ENCODE peak calls at places on chromosomes 11 and 22, in ten cellular contexts. One of them, this sample, is unnamed.

GRCh38 chr11:70575396-70576060 is 177.2 kb downstream of the CTTN start:
- DNase-seq in mucosa of descending colon: peak
- DNase-seq in adrenal gland: no peak
- DNase-seq in fibroblast of villous mesenchyme: no peak
- DNase-seq in astrocyte of the spinal cord: no peak
- DNase-seq in cardiac fibroblast: no peak
- DNase-seq in sigmoid colon: peak
- DNase-seq in right atrium auricular region: no peak
- DNase-seq in spleen: peak
- DNase-seq in PC-3: no peak
- DNase-seq in this sample: no peak

GRCh38 chr11:37560346-37560745 is 962.3 kb upstream of the RAG2 start:
- DNase-seq in mucosa of descending colon: no peak
- DNase-seq in right atrium auricular region: no peak
- DNase-seq in cardiac fibroblast: no peak
- DNase-seq in spleen: no peak
- DNase-seq in adrenal gland: no peak
- DNase-seq in fibroblast of villous mesenchyme: no peak
- DNase-seq in PC-3: peak
- DNase-seq in astrocyte of the spinal cord: no peak
- DNase-seq in sigmoid colon: no peak
- DNase-seq in this sample: no peak

GRCh38 chr11:57219021-57219627 is 17.9 kb downstream of the APLNR start:
- DNase-seq in astrocyte of the spinal cord: no peak
- DNase-seq in sigmoid colon: no peak
- DNase-seq in adrenal gland: no peak
- DNase-seq in cardiac fibroblast: no peak
- DNase-seq in mucosa of descending colon: no peak
- DNase-seq in PC-3: no peak
- DNase-seq in right atrium auricular region: peak
- DNase-seq in fibroblast of villous mesenchyme: peak
- DNase-seq in spleen: no peak
- DNase-seq in this sample: peak

GRCh38 chr22:32823024-32823730 is 21.7 kb downstream of the TIMP3 start:
- DNase-seq in sigmoid colon: peak
- DNase-seq in fibroblast of villous mesenchyme: no peak
- DNase-seq in spleen: no peak
- DNase-seq in astrocyte of the spinal cord: peak
- DNase-seq in PC-3: peak
- DNase-seq in cardiac fibroblast: peak
- DNase-seq in right atrium auricular region: no peak
- DNase-seq in adrenal gland: peak
- DNase-seq in mucosa of descending colon: no peak
- DNase-seq in this sample: no peak

GRCh38 chr22:31871475-31871874 is 72.9 kb upstream of the YWHAH start:
- DNase-seq in spleen: peak
- DNase-seq in PC-3: no peak
- DNase-seq in sigmoid colon: no peak
- DNase-seq in right atrium auricular region: no peak
- DNase-seq in cardiac fibroblast: no peak
- DNase-seq in adrenal gland: no peak
- DNase-seq in mucosa of descending colon: no peak
- DNase-seq in astrocyte of the spinal cord: no peak
- DNase-seq in fibroblast of villous mesenchyme: no peak
- DNase-seq in this sample: no peak

GRCh38 chr22:47164514-47165337 is 402.3 kb downstream of the TBC1D22A start:
- DNase-seq in fibroblast of villous mesenchyme: no peak
- DNase-seq in mucosa of descending colon: no peak
- DNase-seq in right atrium auricular region: no peak
- DNase-seq in PC-3: no peak
- DNase-seq in spleen: peak
- DNase-seq in cardiac fibroblast: no peak
- DNase-seq in astrocyte of the spinal cord: no peak
- DNase-seq in adrenal gland: peak
- DNase-seq in sigmoid colon: peak
- DNase-seq in this sample: no peak

GRCh38 chr11:71215372-71215965 is 36.9 kb downstream of the SHANK2 start:
- DNase-seq in sigmoid colon: peak
- DNase-seq in fibroblast of villous mesenchyme: no peak
- DNase-seq in adrenal gland: no peak
- DNase-seq in astrocyte of the spinal cord: no peak
- DNase-seq in spleen: peak
- DNase-seq in mucosa of descending colon: peak
- DNase-seq in right atrium auricular region: no peak
- DNase-seq in cardiac fibroblast: no peak
- DNase-seq in PC-3: no peak
- DNase-seq in this sample: no peak

GRCh38 chr22:49295465-49295743 is 532.3 kb downstream of the BRD1 start:
- DNase-seq in cardiac fibroblast: no peak
- DNase-seq in astrocyte of the spinal cord: no peak
- DNase-seq in PC-3: no peak
- DNase-seq in sigmoid colon: no peak
- DNase-seq in spleen: peak
- DNase-seq in adrenal gland: no peak
- DNase-seq in mucosa of descending colon: no peak
- DNase-seq in fibroblast of villous mesenchyme: no peak
- DNase-seq in right atrium auricular region: peak
- DNase-seq in this sample: no peak

GRCh38 chr11:70637949-70638598 is 239.7 kb downstream of the CTTN start:
- DNase-seq in cardiac fibroblast: no peak
- DNase-seq in PC-3: no peak
- DNase-seq in sigmoid colon: no peak
- DNase-seq in right atrium auricular region: no peak
- DNase-seq in fibroblast of villous mesenchyme: no peak
- DNase-seq in mucosa of descending colon: no peak
- DNase-seq in spleen: no peak
- DNase-seq in adrenal gland: no peak
- DNase-seq in astrocyte of the spinal cord: no peak
- DNase-seq in this sample: no peak

GRCh38 chr11:111409915-111410314 is 30.8 kb upstream of the POU2AF1 start:
- DNase-seq in fibroblast of villous mesenchyme: no peak
- DNase-seq in astrocyte of the spinal cord: no peak
- DNase-seq in adrenal gland: no peak
- DNase-seq in mucosa of descending colon: no peak
- DNase-seq in spleen: no peak
- DNase-seq in PC-3: no peak
- DNase-seq in sigmoid colon: no peak
- DNase-seq in cardiac fibroblast: no peak
- DNase-seq in right atrium auricular region: no peak
- DNase-seq in this sample: no peak

GRCh38 chr11:81255905-81256304 is 1477.8 kb downstream of the FAM181B start:
- DNase-seq in spleen: no peak
- DNase-seq in sigmoid colon: no peak
- DNase-seq in mucosa of descending colon: no peak
- DNase-seq in cardiac fibroblast: no peak
- DNase-seq in PC-3: no peak
- DNase-seq in fibroblast of villous mesenchyme: no peak
- DNase-seq in astrocyte of the spinal cord: no peak
- DNase-seq in adrenal gland: no peak
- DNase-seq in right atrium auricular region: no peak
- DNase-seq in this sample: no peak

GRCh38 chr11:2903672-2904011 is 18.1 kb upstream of the CDKN1C start:
- DNase-seq in astrocyte of the spinal cord: no peak
- DNase-seq in cardiac fibroblast: no peak
- DNase-seq in mucosa of descending colon: peak
- DNase-seq in right atrium auricular region: no peak
- DNase-seq in sigmoid colon: no peak
- DNase-seq in spleen: no peak
- DNase-seq in adrenal gland: no peak
- DNase-seq in fibroblast of villous mesenchyme: no peak
- DNase-seq in PC-3: no peak
- DNase-seq in this sample: no peak

GRCh38 chr22:37211853-37212173 is 464 bp downstream of the SSTR3 start:
- DNase-seq in adrenal gland: peak
- DNase-seq in PC-3: no peak
- DNase-seq in mucosa of descending colon: no peak
- DNase-seq in cardiac fibroblast: no peak
- DNase-seq in right atrium auricular region: no peak
- DNase-seq in fibroblast of villous mesenchyme: no peak
- DNase-seq in sigmoid colon: peak
- DNase-seq in astrocyte of the spinal cord: no peak
- DNase-seq in spleen: no peak
- DNase-seq in this sample: no peak

DNA sequence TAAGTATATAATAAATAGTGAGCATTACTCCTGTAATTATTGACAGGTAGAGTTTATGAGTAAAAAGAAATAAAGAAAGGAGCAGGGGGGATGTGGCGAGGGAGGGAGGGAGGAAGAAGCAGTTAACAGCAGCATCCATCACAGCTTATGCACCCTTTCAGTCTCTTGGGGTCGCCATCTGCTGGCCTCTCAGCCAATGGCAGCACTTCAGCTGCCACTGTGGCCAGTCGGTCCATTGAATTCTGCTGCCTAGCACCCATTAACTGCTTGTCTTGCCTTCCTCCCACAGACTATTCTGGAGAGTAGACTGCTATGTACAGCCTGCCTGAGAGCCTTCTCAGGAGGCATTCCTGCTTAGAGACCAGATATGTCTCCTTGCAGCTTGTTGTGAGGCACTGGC is 388.3 kb downstream of the TENM4 start:
- DNase-seq in right atrium auricular region: no peak
- DNase-seq in mucosa of descending colon: no peak
- DNase-seq in astrocyte of the spinal cord: peak
- DNase-seq in spleen: no peak
- DNase-seq in fibroblast of villous mesenchyme: no peak
- DNase-seq in cardiac fibroblast: no peak
- DNase-seq in adrenal gland: no peak
- DNase-seq in sigmoid colon: no peak
- DNase-seq in PC-3: peak
- DNase-seq in this sample: no peak
- TF ChIP-seq CTCF in right atrium auricular region: peak
- TF ChIP-seq CTCF in mucosa of descending colon: no peak
- TF ChIP-seq CTCF in astrocyte of the spinal cord: peak
- TF ChIP-seq CTCF in spleen: no peak
- TF ChIP-seq CTCF in fibroblast of villous mesenchyme: no peak
- TF ChIP-seq CTCF in cardiac fibroblast: no peak
- TF ChIP-seq CTCF in adrenal gland: no peak
- TF ChIP-seq CTCF in sigmoid colon: no peak
- TF ChIP-seq CTCF in PC-3: peak
- TF ChIP-seq CTCF in this sample: peak

GRCh38 chr11:119335655-119336543 is 1.6 kb downstream of the RNF26 start:
- DNase-seq in astrocyte of the spinal cord: no peak
- DNase-seq in sigmoid colon: no peak
- DNase-seq in spleen: peak
- DNase-seq in cardiac fibroblast: no peak
- DNase-seq in right atrium auricular region: no peak
- DNase-seq in fibroblast of villous mesenchyme: no peak
- DNase-seq in PC-3: peak
- DNase-seq in adrenal gland: no peak
- DNase-seq in mucosa of descending colon: peak
- DNase-seq in this sample: no peak
- H3K4me3 ChIP-seq in astrocyte of the spinal cord: no peak
- H3K4me3 ChIP-seq in sigmoid colon: no peak
- H3K4me3 ChIP-seq in spleen: no peak
- H3K4me3 ChIP-seq in cardiac fibroblast: no peak
- H3K4me3 ChIP-seq in right atrium auricular region: no peak
- H3K4me3 ChIP-seq in fibroblast of villous mesenchyme: peak
- H3K4me3 ChIP-seq in PC-3: peak
- H3K4me3 ChIP-seq in adrenal gland: no peak
- H3K4me3 ChIP-seq in mucosa of descending colon: no peak
- H3K4me3 ChIP-seq in this sample: peak

DNA sequence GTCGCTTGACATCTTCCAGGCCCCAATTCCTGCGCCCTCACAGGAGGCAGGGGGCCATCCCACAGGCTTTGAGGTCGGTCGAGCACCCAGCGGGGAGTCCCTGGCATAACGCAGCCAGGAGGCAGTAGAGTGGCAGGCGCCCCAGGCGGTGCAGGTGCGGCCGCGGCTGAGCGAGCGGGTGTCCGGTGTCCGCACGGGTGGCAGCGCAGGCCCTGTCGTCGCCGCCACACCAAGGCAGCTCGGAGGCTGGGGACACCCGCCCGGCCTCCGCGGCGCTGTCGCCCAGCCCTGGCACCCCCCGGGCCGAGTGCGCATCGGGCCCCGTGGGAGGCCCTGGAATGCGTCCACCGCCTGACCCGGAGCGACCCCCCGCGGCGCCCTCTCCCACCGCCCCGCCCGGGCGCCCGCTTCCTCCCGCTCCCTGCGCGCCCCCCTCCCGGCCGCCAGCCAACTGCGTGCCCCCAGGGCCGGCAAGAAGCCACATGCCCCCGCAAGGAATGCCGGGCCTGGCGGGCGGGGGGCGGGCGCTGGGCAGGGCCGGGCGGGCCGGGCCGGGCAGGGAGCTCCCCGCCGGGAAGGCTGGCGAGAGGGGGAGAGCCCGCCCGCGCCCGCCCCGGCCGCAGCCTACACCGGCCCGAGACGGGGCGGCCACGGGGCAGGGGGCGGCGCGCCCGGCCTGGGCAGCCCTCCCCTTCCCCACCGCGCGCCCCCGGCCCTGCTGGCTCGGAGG is 33.9 kb downstream of the PRDM11 start:
- DNase-seq in cardiac fibroblast: no peak
- DNase-seq in sigmoid colon: peak
- DNase-seq in right atrium auricular region: no peak
- DNase-seq in mucosa of descending colon: peak
- DNase-seq in spleen: peak
- DNase-seq in adrenal gland: peak
- DNase-seq in astrocyte of the spinal cord: no peak
- DNase-seq in PC-3: peak
- DNase-seq in fibroblast of villous mesenchyme: no peak
- DNase-seq in this sample: no peak
- TF ChIP-seq CTCF in cardiac fibroblast: peak
- TF ChIP-seq CTCF in sigmoid colon: peak
- TF ChIP-seq CTCF in right atrium auricular region: peak
- TF ChIP-seq CTCF in mucosa of descending colon: peak
- TF ChIP-seq CTCF in spleen: peak
- TF ChIP-seq CTCF in adrenal gland: peak
- TF ChIP-seq CTCF in astrocyte of the spinal cord: peak
- TF ChIP-seq CTCF in PC-3: peak
- TF ChIP-seq CTCF in fibroblast of villous mesenchyme: peak
- TF ChIP-seq CTCF in this sample: peak

DNA sequence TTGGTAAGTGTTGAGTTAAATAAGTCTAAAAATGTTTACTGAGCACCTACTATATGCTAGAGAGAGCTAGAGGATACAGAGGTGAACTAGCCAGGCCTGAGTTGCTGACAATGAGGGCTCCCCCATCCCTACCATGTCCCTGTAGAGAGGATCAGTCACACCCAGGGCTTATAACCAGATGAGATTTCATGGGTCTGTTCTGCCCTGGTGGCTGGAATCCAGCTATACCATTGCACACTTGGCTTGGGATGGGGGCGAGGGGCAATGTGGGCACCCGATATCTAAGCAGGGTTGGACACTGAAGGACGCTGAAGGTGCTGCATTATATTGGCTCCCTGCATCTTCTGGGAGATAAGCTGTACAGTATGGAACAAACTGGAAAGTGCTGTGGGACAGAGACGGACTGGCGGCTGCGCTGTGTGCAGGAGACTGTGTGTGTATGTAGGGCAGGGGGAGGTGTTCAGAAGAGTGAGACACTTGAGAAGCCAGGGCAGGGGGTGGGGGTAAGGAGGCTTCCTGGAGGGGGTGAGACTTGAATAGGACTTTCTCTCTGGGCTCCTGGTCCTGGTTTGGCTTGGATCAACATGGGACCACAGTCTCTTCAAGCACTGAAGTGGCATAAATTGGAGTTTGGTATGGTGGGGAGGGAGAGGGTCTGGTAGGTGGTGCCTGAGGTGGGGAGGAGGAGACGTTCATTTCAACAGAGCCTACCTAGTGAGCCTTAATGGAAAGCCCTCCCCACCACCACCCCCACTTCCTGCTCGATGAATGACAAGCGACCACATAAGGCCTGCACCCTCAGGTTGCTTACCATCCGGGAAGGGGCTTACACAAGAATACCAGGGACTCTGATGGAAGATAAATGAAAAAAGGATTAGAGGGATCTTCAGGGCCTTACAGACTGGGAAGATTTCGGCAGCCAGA is 1.8 kb downstream of the CD82 start:
- DNase-seq in spleen: no peak
- DNase-seq in adrenal gland: no peak
- DNase-seq in sigmoid colon: peak
- DNase-seq in astrocyte of the spinal cord: no peak
- DNase-seq in cardiac fibroblast: no peak
- DNase-seq in fibroblast of villous mesenchyme: no peak
- DNase-seq in mucosa of descending colon: no peak
- DNase-seq in PC-3: no peak
- DNase-seq in right atrium auricular region: no peak
- DNase-seq in this sample: no peak
- H3K4me3 ChIP-seq in spleen: peak
- H3K4me3 ChIP-seq in adrenal gland: no peak
- H3K4me3 ChIP-seq in sigmoid colon: no peak
- H3K4me3 ChIP-seq in astrocyte of the spinal cord: peak
- H3K4me3 ChIP-seq in cardiac fibroblast: no peak
- H3K4me3 ChIP-seq in fibroblast of villous mesenchyme: no peak
- H3K4me3 ChIP-seq in mucosa of descending colon: no peak
- H3K4me3 ChIP-seq in PC-3: no peak
- H3K4me3 ChIP-seq in right atrium auricular region: no peak
- H3K4me3 ChIP-seq in this sample: no peak